ENCODE peak calls at places on chromosomes 11 and 22, in nine cellular contexts. C, K, N, R, T, Q, L, H and U are unnamed samples.

GRCh38 chr22:49869091-49869830 is 15.6 kb downstream of the ZBED4 start:
- DNase-seq in N (no peak), L (no peak), R (no peak), K (no peak), Q (no peak), C (no peak), T (no peak), H (no peak), U (no peak)

GRCh38 chr11:111490496-111490895 is 21.7 kb downstream of the BTG4 start:
- DNase-seq in T (no peak), L (no peak), K (no peak), Q (no peak), H (no peak), C (no peak), R (no peak), N (no peak), U (no peak)

GRCh38 chr11:77602385-77603105 is 12.8 kb downstream of the AQP11 start:
- DNase-seq in C (no peak), L (no peak), N (no peak), T (no peak), Q (peak; percentile 89), H (no peak), K (no peak), R (peak; percentile 76), U (no peak)

GRCh38 chr11:8183136-8183535 is 14.3 kb upstream of the RIC3 start:
- DNase-seq in Q (peak; percentile 28), N (no peak), T (no peak), K (no peak), C (no peak), H (no peak), R (no peak), L (no peak), U (no peak)

GRCh38 chr11:16155448-16155847 is 200.9 kb downstream of the SOX6 start:
- DNase-seq in H (no peak), K (no peak), C (no peak), T (no peak), L (no peak), N (no peak), Q (no peak), R (no peak), U (no peak)

GRCh38 chr11:29751618-29752017 is 265.2 kb downstream of the KCNA4 start:
- DNase-seq in R (no peak), C (no peak), K (no peak), N (no peak), L (no peak), T (no peak), H (no peak), Q (no peak), U (no peak)

GRCh38 chr11:13335319-13335718 is 57.7 kb downstream of the BMAL1 start:
- DNase-seq in L (peak; percentile 63), K (peak; percentile 70), Q (peak; percentile 64), C (peak; percentile 80), R (peak; percentile 45), N (peak; percentile 69), T (peak; percentile 85), H (peak; percentile 23), U (no peak)

GRCh38 chr11:65589444-65590239 is 6.0 kb downstream of the KCNK7 start:
- DNase-seq in N (no peak), K (peak; percentile 36), Q (no peak), T (no peak), H (no peak), C (no peak), L (peak; percentile 39), R (no peak), U (no peak)